ENCODE peak calls at places on chromosomes 6 and 20, in nine cellular contexts. One of them, this sample, is unnamed.

GRCh38 chr20:4511776-4512175 is 209.9 kb upstream of the PRND start:
- DNase-seq in HCT116: no peak
- DNase-seq in psoas muscle: no peak
- DNase-seq in hepatocyte: no peak
- DNase-seq in H9: no peak
- DNase-seq in breast epithelium: no peak
- DNase-seq in heart right ventricle: no peak
- DNase-seq in transverse colon: no peak
- DNase-seq in PC-3: no peak
- DNase-seq in this sample: no peak

GRCh38 chr6:170147832-170148708 is 142.8 kb downstream of the DLL1 start:
- DNase-seq in hepatocyte: no peak
- DNase-seq in HCT116: no peak
- DNase-seq in breast epithelium: peak; percentile 46
- DNase-seq in transverse colon: peak; percentile 28
- DNase-seq in heart right ventricle: no peak
- DNase-seq in psoas muscle: peak; percentile 53
- DNase-seq in H9: peak; percentile 71
- DNase-seq in PC-3: no peak
- DNase-seq in this sample: no peak

GRCh38 chr6:89689732-89690131 is 51.2 kb upstream of the LYRM2 start:
- DNase-seq in breast epithelium: no peak
- DNase-seq in PC-3: no peak
- DNase-seq in heart right ventricle: no peak
- DNase-seq in transverse colon: no peak
- DNase-seq in psoas muscle: no peak
- DNase-seq in HCT116: no peak
- DNase-seq in hepatocyte: no peak
- DNase-seq in H9: peak; percentile 87
- DNase-seq in this sample: no peak

GRCh38 chr20:29497261-29497671 is 1760.2 kb upstream of the DEFB115 start:
- DNase-seq in hepatocyte: no peak
- DNase-seq in HCT116: no peak
- DNase-seq in H9: no peak
- DNase-seq in psoas muscle: peak; percentile 55
- DNase-seq in transverse colon: no peak
- DNase-seq in heart right ventricle: peak; percentile 11
- DNase-seq in breast epithelium: no peak
- DNase-seq in PC-3: peak; percentile 54
- DNase-seq in this sample: peak; percentile 67

GRCh38 chr6:143397229-143398222 is 53.0 kb downstream of the ADAT2 start:
- DNase-seq in heart right ventricle: no peak
- DNase-seq in H9: peak; percentile 70
- DNase-seq in hepatocyte: peak; percentile 83
- DNase-seq in PC-3: peak; percentile 92
- DNase-seq in HCT116: peak; percentile 42
- DNase-seq in breast epithelium: peak; percentile 93
- DNase-seq in psoas muscle: peak; percentile 55
- DNase-seq in transverse colon: peak; percentile 55
- DNase-seq in this sample: peak; percentile 81

GRCh38 chr6:127481628-127482027 is 22.4 kb upstream of the KIAA0408 start:
- DNase-seq in psoas muscle: no peak
- DNase-seq in hepatocyte: no peak
- DNase-seq in H9: no peak
- DNase-seq in heart right ventricle: no peak
- DNase-seq in transverse colon: no peak
- DNase-seq in HCT116: no peak
- DNase-seq in breast epithelium: no peak
- DNase-seq in PC-3: peak; percentile 68
- DNase-seq in this sample: no peak

GRCh38 chr6:363291-363690 is 28.3 kb upstream of the IRF4 start:
- DNase-seq in heart right ventricle: no peak
- DNase-seq in PC-3: no peak
- DNase-seq in psoas muscle: no peak
- DNase-seq in breast epithelium: no peak
- DNase-seq in H9: no peak
- DNase-seq in hepatocyte: no peak
- DNase-seq in transverse colon: no peak
- DNase-seq in HCT116: no peak
- DNase-seq in this sample: no peak

GRCh38 chr20:13430346-13431002 is 208.3 kb downstream of the TASP1 start:
- DNase-seq in hepatocyte: peak; percentile 32
- DNase-seq in breast epithelium: no peak
- DNase-seq in HCT116: peak; percentile 15
- DNase-seq in psoas muscle: no peak
- DNase-seq in PC-3: peak; percentile 70
- DNase-seq in H9: no peak
- DNase-seq in transverse colon: no peak
- DNase-seq in heart right ventricle: no peak
- DNase-seq in this sample: no peak

GRCh38 chr6:24766685-24767462 is 7.9 kb upstream of the GMNN start:
- DNase-seq in breast epithelium: no peak
- DNase-seq in HCT116: no peak
- DNase-seq in hepatocyte: peak; percentile 28
- DNase-seq in heart right ventricle: no peak
- DNase-seq in transverse colon: no peak
- DNase-seq in PC-3: peak; percentile 62
- DNase-seq in H9: no peak
- DNase-seq in psoas muscle: no peak
- DNase-seq in this sample: no peak

GRCh38 chr6:33616913-33617312 is 4.2 kb upstream of the ITPR3 start:
- DNase-seq in psoas muscle: no peak
- DNase-seq in PC-3: no peak
- DNase-seq in HCT116: no peak
- DNase-seq in heart right ventricle: no peak
- DNase-seq in H9: no peak
- DNase-seq in transverse colon: no peak
- DNase-seq in breast epithelium: no peak
- DNase-seq in hepatocyte: no peak
- DNase-seq in this sample: no peak

GRCh38 chr6:17225767-17226166 is 55.4 kb upstream of the RBM24 start:
- DNase-seq in H9: no peak
- DNase-seq in breast epithelium: no peak
- DNase-seq in transverse colon: no peak
- DNase-seq in psoas muscle: no peak
- DNase-seq in heart right ventricle: no peak
- DNase-seq in hepatocyte: no peak
- DNase-seq in HCT116: no peak
- DNase-seq in PC-3: no peak
- DNase-seq in this sample: no peak

GRCh38 chr6:81996414-81996813 is 243.9 kb upstream of the TENT5A start:
- DNase-seq in psoas muscle: no peak
- DNase-seq in heart right ventricle: no peak
- DNase-seq in transverse colon: no peak
- DNase-seq in hepatocyte: no peak
- DNase-seq in H9: no peak
- DNase-seq in breast epithelium: no peak
- DNase-seq in HCT116: no peak
- DNase-seq in PC-3: peak; percentile 74
- DNase-seq in this sample: no peak

DNA sequence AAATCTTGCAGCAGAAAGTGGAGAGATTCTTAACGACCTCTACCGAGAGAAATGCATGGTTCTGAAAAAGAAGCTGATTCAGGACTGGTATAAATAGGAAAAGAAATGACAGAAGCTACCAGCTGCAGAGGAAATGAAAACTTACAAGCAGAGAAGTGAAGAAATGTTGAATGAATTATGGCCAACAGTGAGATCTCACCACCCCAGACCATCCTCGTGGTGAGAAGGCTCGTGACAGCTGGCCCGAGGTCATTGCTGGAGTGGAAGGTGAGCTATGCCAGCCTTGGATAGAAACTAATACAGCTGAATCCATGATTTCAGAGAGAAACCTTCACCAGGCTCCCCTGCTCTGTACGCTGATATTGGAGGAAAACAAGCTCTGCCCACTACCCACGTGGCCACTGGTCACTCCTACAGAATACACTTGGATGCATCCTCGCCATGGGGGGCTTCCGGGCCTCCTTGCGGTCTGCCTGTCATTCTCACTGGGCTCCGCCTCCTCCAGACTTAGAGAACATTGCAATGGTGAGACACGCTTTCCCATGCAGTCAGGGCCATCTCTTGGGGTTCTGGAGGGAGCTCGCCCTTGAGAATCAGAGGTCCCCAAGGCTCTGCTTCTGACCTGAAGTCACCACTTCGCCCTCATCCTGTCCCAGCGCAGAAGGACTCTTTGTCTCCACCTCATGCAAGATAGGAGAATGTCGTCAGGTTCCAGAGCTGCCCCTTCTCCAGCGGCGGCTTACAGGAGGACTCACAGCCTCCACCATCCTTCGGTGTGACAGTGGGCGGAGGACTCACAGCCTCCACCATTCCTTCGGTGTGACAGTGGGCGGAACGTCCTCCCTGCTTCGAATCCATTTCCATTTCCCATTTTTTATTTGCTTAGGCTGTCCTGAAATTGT is 10.6 kb upstream of the TUBB2B start:
- DNase-seq in hepatocyte: no peak
- DNase-seq in H9: no peak
- DNase-seq in PC-3: no peak
- DNase-seq in heart right ventricle: no peak
- DNase-seq in HCT116: no peak
- DNase-seq in transverse colon: no peak
- DNase-seq in breast epithelium: no peak
- DNase-seq in psoas muscle: no peak
- DNase-seq in this sample: no peak
- TF ChIP-seq CTCF in hepatocyte: no peak
- TF ChIP-seq CTCF in H9: peak; percentile 15
- TF ChIP-seq CTCF in PC-3: no peak
- TF ChIP-seq CTCF in heart right ventricle: no peak
- TF ChIP-seq CTCF in HCT116: no peak
- TF ChIP-seq CTCF in transverse colon: no peak
- TF ChIP-seq CTCF in breast epithelium: no peak
- TF ChIP-seq CTCF in psoas muscle: no peak
- TF ChIP-seq CTCF in this sample: no peak

DNA sequence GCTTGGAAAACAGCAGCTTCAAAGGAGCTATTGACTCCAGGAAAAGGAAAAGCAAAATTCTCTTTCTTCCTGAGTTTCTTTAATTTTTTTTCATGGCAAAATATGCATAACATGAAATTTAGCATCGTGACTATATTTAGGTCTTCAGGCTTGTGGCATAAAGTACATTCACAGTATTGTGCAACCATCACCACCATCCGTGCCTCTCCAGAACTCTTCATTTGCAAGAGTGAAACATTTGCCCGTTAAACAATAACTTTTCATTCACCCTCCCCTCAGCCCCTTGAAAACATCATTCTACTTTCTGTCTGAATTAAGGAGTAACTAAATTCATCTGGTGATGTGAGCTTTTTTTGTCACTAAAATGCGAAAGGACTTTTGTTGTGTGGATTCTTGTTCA is 251.7 kb downstream of the PHACTR1 start:
- DNase-seq in H9: no peak
- DNase-seq in heart right ventricle: no peak
- DNase-seq in PC-3: no peak
- DNase-seq in hepatocyte: no peak
- DNase-seq in psoas muscle: no peak
- DNase-seq in HCT116: no peak
- DNase-seq in transverse colon: no peak
- DNase-seq in breast epithelium: no peak
- DNase-seq in this sample: no peak
- H3K27ac ChIP-seq in H9: no peak overlapping the region
- H3K27ac ChIP-seq in heart right ventricle: peak overlapping the region; percentile 26
- H3K27ac ChIP-seq in PC-3: no peak overlapping the region
- H3K27ac ChIP-seq in hepatocyte: peak overlapping the region; percentile 50
- H3K27ac ChIP-seq in psoas muscle: no peak overlapping the region
- H3K27ac ChIP-seq in HCT116: no peak overlapping the region
- H3K27ac ChIP-seq in transverse colon: no peak overlapping the region
- H3K27ac ChIP-seq in breast epithelium: no peak overlapping the region
- H3K27ac ChIP-seq in this sample: no peak overlapping the region

GRCh38 chr20:62517168-62517567 is 41.4 kb upstream of the GATA5 start:
- DNase-seq in psoas muscle: no peak
- DNase-seq in transverse colon: no peak
- DNase-seq in heart right ventricle: no peak
- DNase-seq in PC-3: no peak
- DNase-seq in HCT116: no peak
- DNase-seq in hepatocyte: no peak
- DNase-seq in breast epithelium: no peak
- DNase-seq in H9: no peak
- DNase-seq in this sample: no peak
- H3K27me3 ChIP-seq in psoas muscle: no peaks in the 10 kb centered on the region
- H3K27me3 ChIP-seq in transverse colon: peaks cover 46% of the 10 kb centered on the region
- H3K27me3 ChIP-seq in heart right ventricle: peaks cover 6% of the 10 kb centered on the region
- H3K27me3 ChIP-seq in PC-3: no peaks in the 10 kb centered on the region
- H3K27me3 ChIP-seq in HCT116: no peaks in the 10 kb centered on the region
- H3K27me3 ChIP-seq in hepatocyte: no peaks in the 10 kb centered on the region
- H3K27me3 ChIP-seq in breast epithelium: peaks cover 78% of the 10 kb centered on the region
- H3K27me3 ChIP-seq in H9: no peaks in the 10 kb centered on the region
- H3K27me3 ChIP-seq in this sample: no peaks in the 10 kb centered on the region

DNA sequence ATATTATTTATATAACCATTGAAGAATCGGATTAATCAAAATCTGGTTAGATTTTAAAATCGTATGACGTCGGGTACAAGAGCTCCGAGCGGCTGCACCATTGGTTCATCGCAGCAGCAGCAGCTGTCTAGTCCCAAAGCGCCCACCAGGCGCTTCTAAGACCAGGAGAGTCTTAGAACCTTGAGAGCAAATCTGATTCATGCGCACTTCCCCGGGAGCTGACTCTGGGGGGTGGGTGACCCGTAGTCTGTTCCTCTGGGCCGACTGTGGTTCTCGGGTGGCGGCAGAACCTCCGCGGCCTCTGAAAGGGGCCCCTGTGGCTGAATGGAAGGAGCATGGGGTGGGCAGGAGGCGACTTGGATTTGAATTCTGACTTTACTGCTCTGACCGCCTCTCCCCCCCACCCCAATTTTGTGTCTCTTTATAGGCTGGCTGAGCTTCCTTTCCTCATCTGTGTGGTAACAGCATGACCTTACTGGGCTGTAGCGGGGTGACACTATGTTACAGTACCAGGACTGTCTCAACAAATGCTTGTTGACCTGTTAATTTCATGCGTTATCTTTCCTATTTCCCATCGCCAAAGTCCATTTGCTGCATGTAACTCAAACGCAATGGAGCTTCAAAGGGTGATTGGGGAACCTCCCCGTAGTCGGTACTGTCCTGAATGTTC is 119.7 kb downstream of the RTN4IP1 start:
- DNase-seq in transverse colon: no peak
- DNase-seq in HCT116: no peak
- DNase-seq in psoas muscle: no peak
- DNase-seq in hepatocyte: no peak
- DNase-seq in H9: peak; percentile 57
- DNase-seq in breast epithelium: no peak
- DNase-seq in heart right ventricle: no peak
- DNase-seq in PC-3: no peak
- DNase-seq in this sample: no peak
- TF ChIP-seq CTCF in transverse colon: no peak
- TF ChIP-seq CTCF in HCT116: no peak
- TF ChIP-seq CTCF in psoas muscle: no peak
- TF ChIP-seq CTCF in hepatocyte: no peak
- TF ChIP-seq CTCF in H9: peak; percentile 59
- TF ChIP-seq CTCF in breast epithelium: no peak
- TF ChIP-seq CTCF in heart right ventricle: no peak
- TF ChIP-seq CTCF in PC-3: no peak
- TF ChIP-seq CTCF in this sample: no peak

DNA sequence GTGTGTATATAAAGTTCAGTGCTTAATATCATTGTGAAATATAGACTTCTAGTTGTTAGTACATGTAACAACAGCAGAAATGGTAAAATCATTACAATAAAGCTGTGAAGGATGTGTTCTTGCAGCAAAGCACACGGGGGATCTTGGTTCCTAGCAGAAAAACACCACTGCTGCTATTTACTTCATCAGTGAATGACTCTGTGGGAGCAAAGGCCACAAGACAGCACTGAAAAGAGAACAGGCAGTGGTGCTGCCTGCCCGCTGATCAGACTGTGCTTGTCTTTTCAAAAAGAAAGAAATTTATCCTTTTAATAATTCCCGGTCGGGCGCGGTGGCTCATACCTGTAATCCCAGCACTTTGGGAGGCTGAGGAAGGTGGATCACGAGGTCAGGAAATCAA is 689.9 kb upstream of the CITED2 start:
- DNase-seq in breast epithelium: no peak
- DNase-seq in psoas muscle: no peak
- DNase-seq in heart right ventricle: no peak
- DNase-seq in PC-3: no peak
- DNase-seq in HCT116: no peak
- DNase-seq in H9: no peak
- DNase-seq in transverse colon: no peak
- DNase-seq in hepatocyte: peak; percentile 32
- DNase-seq in this sample: no peak
- H3K27ac ChIP-seq in breast epithelium: peak overlapping the region; percentile 64
- H3K27ac ChIP-seq in psoas muscle: no peak overlapping the region
- H3K27ac ChIP-seq in heart right ventricle: no peak overlapping the region
- H3K27ac ChIP-seq in PC-3: no peak overlapping the region
- H3K27ac ChIP-seq in HCT116: no peak overlapping the region
- H3K27ac ChIP-seq in H9: no peak overlapping the region
- H3K27ac ChIP-seq in transverse colon: no peak overlapping the region
- H3K27ac ChIP-seq in hepatocyte: peak overlapping the region; percentile 7
- H3K27ac ChIP-seq in this sample: no peak overlapping the region